ENCODE peak calls at places on chromosome 1, in four cellular contexts. One of them, this sample, is unnamed.

GRCh38 chr1:2229921-2230700 is 2.0 kb downstream of the SKI start:
- DNase-seq in WTC11: no peak
- DNase-seq in lung: no peak
- DNase-seq in AG09309: no peak
- DNase-seq in this sample: peak; percentile 36

GRCh38 chr1:243851129-243851756 is 1.2 kb upstream of the AKT3 start:
- DNase-seq in WTC11: no peak
- DNase-seq in lung: peak; percentile 34
- DNase-seq in AG09309: no peak
- DNase-seq in this sample: no peak

GRCh38 chr1:15384301-15384901 is 25.3 kb upstream of the EFHD2 start:
- DNase-seq in WTC11: peak; percentile 82
- DNase-seq in lung: no peak
- DNase-seq in AG09309: no peak
- DNase-seq in this sample: peak; percentile 11

GRCh38 chr1:99704356-99704816 is 58.5 kb downstream of the PALMD start:
- DNase-seq in WTC11: no peak
- DNase-seq in lung: no peak
- DNase-seq in AG09309: no peak
- DNase-seq in this sample: no peak

GRCh38 chr1:12275370-12275769 is 45.5 kb downstream of the VPS13D start:
- DNase-seq in WTC11: peak; percentile 60
- DNase-seq in lung: no peak
- DNase-seq in AG09309: no peak
- DNase-seq in this sample: peak; percentile 17

GRCh38 chr1:197485790-197486189 is 217.7 kb downstream of the CRB1 start:
- DNase-seq in WTC11: no peak
- DNase-seq in lung: no peak
- DNase-seq in AG09309: no peak
- DNase-seq in this sample: no peak

GRCh38 chr1:11521605-11522399 is 42.8 kb downstream of the DISP3 start:
- DNase-seq in WTC11: peak; percentile 8
- DNase-seq in lung: no peak
- DNase-seq in AG09309: no peak
- DNase-seq in this sample: no peak

GRCh38 chr1:160018900-160019299 is 12.9 kb downstream of the PIGM start:
- DNase-seq in WTC11: no peak
- DNase-seq in lung: no peak
- DNase-seq in AG09309: no peak
- DNase-seq in this sample: peak; percentile 63

GRCh38 chr1:96473791-96474452 is 247.7 kb upstream of the PTBP2 start:
- DNase-seq in WTC11: no peak
- DNase-seq in lung: no peak
- DNase-seq in AG09309: no peak
- DNase-seq in this sample: peak; percentile 9

GRCh38 chr1:225882008-225882698 is at the start of gene TMEM63A:
- DNase-seq in WTC11: peak; percentile 94
- DNase-seq in lung: peak; percentile 94
- DNase-seq in AG09309: no peak
- DNase-seq in this sample: peak; percentile 82

GRCh38 chr1:216215169-216215568 is 208.1 kb downstream of the USH2A start:
- DNase-seq in WTC11: no peak
- DNase-seq in lung: no peak
- DNase-seq in AG09309: no peak
- DNase-seq in this sample: no peak

GRCh38 chr1:110786802-110787327 is 86.1 kb upstream of the CD53 start:
- DNase-seq in WTC11: no peak
- DNase-seq in lung: no peak
- DNase-seq in AG09309: no peak
- DNase-seq in this sample: no peak

GRCh38 chr1:191350938-191351337 is 807.3 kb upstream of the RGS18 start:
- DNase-seq in WTC11: no peak
- DNase-seq in lung: no peak
- DNase-seq in AG09309: no peak
- DNase-seq in this sample: no peak

GRCh38 chr1:226738421-226738994 is 574 bp downstream of the ITPKB start:
- DNase-seq in WTC11: peak; percentile 42
- DNase-seq in lung: peak; percentile 45
- DNase-seq in AG09309: no peak
- DNase-seq in this sample: peak; percentile 16

GRCh38 chr1:24739241-24739640 is 6.0 kb upstream of the CLIC4 start:
- DNase-seq in WTC11: no peak
- DNase-seq in lung: no peak
- DNase-seq in AG09309: no peak
- DNase-seq in this sample: no peak

GRCh38 chr1:232456720-232457119 is 173.2 kb downstream of the SIPA1L2 start:
- DNase-seq in WTC11: no peak
- DNase-seq in lung: no peak
- DNase-seq in AG09309: no peak
- DNase-seq in this sample: no peak

DNA sequence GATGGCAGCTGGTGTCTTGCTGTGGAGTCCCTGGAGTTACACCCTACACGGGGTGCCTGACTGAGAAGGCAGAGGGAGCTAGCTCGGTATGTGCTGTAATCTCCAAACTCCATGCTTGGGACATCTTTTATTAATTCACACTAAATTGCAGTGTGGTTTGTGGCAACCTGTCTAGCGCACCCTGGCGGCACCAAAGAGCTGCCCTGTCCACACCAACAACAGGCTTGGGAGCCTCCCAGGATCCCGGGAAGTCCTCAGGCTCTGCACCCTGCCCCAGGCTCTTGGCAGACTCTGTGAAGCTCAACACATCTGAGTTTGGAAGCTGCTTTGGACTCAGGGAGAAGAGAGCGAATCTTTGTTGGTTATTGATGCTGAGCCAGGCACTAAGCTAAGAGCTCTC is 138.9 kb downstream of the IGSF21 start:
- DNase-seq in WTC11: peak; percentile 35
- DNase-seq in lung: no peak
- DNase-seq in AG09309: no peak
- DNase-seq in this sample: no peak
- TF ChIP-seq CTCF in WTC11: no peak
- TF ChIP-seq CTCF in lung: no peak
- TF ChIP-seq CTCF in AG09309: no peak
- TF ChIP-seq CTCF in this sample: no peak

GRCh38 chr1:222798111-222798510 is 16.7 kb upstream of the DISP1 start:
- DNase-seq in WTC11: no peak
- DNase-seq in lung: no peak
- DNase-seq in AG09309: no peak
- DNase-seq in this sample: peak; percentile 21

GRCh38 chr1:222798975-222799374 is 15.9 kb upstream of the DISP1 start:
- DNase-seq in WTC11: no peak
- DNase-seq in lung: no peak
- DNase-seq in AG09309: no peak
- DNase-seq in this sample: no peak

GRCh38 chr1:222792744-222793143 is 22.1 kb upstream of the DISP1 start:
- DNase-seq in WTC11: no peak
- DNase-seq in lung: no peak
- DNase-seq in AG09309: no peak
- DNase-seq in this sample: peak; percentile 18

GRCh38 chr1:222791006-222791710 is 23.7 kb upstream of the DISP1 start:
- DNase-seq in WTC11: no peak
- DNase-seq in lung: no peak
- DNase-seq in AG09309: no peak
- DNase-seq in this sample: no peak

DNA sequence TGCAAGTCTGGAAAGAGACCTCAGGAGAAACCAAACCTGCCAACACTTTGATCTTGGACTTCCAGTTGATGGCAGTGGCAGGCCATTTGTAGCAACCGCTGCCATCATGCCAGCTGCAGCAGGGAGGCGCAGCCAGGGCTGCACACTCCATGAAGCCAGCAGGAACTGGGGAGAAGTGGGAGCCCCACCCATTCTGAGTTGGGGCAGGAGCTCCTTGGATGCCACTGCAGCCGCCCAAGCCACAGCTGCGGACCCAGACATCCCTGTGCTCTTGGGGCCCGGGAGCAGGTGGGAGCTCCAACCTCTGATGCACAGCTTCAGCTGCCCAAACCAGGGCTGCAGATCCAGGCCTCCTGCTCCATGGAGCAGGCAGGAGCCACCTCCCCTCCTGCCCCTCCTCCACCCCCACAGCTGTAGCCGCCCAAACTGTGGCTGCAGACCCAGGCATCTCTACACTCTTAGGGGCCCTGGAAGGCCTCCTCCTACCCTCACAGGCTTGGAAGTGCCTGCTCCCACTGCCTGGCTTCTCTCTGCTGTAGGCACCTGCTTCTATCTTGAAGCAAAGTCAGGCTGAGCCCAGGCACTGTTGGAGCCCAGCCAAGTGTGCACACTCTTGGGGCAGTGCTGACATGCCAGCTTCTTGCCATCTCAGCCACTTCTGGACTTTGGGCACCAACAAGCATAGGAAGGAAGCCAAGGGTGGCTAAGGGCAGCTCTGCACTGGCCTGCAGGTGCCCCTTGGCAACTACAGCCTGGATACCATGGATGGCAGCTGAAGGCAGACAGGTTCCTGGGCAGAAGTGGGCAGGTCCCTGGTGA is 20.0 kb upstream of the DISP1 start:
- DNase-seq in WTC11: peak; percentile 22
- DNase-seq in lung: no peak
- DNase-seq in AG09309: no peak
- DNase-seq in this sample: peak; percentile 5
- TF ChIP-seq CTCF in WTC11: no peak
- TF ChIP-seq CTCF in lung: peak; percentile 3
- TF ChIP-seq CTCF in AG09309: peak; percentile 48
- TF ChIP-seq CTCF in this sample: no peak

GRCh38 chr1:3675436-3675835 is 23.1 kb downstream of the TP73 start:
- DNase-seq in WTC11: no peak
- DNase-seq in lung: no peak
- DNase-seq in AG09309: no peak
- DNase-seq in this sample: no peak

GRCh38 chr1:3672971-3673361 is 20.6 kb downstream of the TP73 start:
- DNase-seq in WTC11: peak; percentile 8
- DNase-seq in lung: no peak
- DNase-seq in AG09309: no peak
- DNase-seq in this sample: no peak

GRCh38 chr1:3674100-3675094 is 22.1 kb downstream of the TP73 start:
- DNase-seq in WTC11: peak; percentile 63
- DNase-seq in lung: no peak
- DNase-seq in AG09309: no peak
- DNase-seq in this sample: peak; percentile 5

GRCh38 chr1:3672231-3672970 is 20.1 kb downstream of the TP73 start:
- DNase-seq in WTC11: peak; percentile 12
- DNase-seq in lung: no peak
- DNase-seq in AG09309: no peak
- DNase-seq in this sample: no peak

DNA sequence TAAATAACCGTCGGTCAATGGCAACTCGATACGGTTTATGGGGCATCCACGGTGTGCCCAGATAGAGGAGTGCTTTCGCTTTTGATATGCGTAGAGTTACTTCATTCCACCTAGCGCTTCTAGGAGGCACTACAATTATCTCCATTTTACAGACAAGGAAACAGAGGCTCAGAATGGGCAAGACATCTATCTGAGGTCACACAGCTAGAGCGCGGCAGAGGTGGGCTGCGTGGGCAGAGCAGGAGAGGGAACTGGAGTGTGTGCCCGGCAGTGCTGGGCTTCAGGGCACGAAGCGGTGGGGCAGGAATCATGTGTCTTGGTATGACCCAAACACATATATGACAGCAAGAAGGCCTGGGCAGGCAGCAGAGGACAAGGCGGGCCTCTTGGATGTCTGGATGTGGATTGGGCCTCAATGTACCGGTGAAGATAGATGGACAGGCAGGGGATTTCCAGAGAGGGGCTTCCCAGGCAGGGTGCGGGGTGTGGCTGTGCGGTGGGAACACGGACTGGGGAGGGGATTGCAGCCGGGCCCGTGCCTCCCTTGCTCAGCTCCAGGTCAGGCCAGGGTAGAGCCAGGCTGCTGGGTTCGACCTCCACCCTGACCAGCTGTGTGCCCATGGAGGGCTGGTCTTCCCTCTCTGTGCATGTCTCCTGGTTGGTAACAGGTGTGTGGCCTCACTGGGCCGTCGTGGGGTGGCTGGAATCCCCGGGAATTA is 21.2 kb downstream of the TP73 start:
- DNase-seq in WTC11: peak; percentile 9
- DNase-seq in lung: no peak
- DNase-seq in AG09309: no peak
- DNase-seq in this sample: no peak
- TF ChIP-seq CTCF in WTC11: no peak
- TF ChIP-seq CTCF in lung: no peak
- TF ChIP-seq CTCF in AG09309: no peak
- TF ChIP-seq CTCF in this sample: no peak

GRCh38 chr1:231046730-231047395 is 6.8 kb upstream of the FAM89A start:
- DNase-seq in WTC11: no peak
- DNase-seq in lung: no peak
- DNase-seq in AG09309: no peak
- DNase-seq in this sample: no peak

GRCh38 chr1:231041705-231042261 is 1.7 kb upstream of the FAM89A start:
- DNase-seq in WTC11: no peak
- DNase-seq in lung: no peak
- DNase-seq in AG09309: no peak
- DNase-seq in this sample: no peak

GRCh38 chr1:231044588-231044987 is 4.5 kb upstream of the FAM89A start:
- DNase-seq in WTC11: no peak
- DNase-seq in lung: no peak
- DNase-seq in AG09309: no peak
- DNase-seq in this sample: no peak

GRCh38 chr1:231049121-231049979 is 9.3 kb upstream of the FAM89A start:
- DNase-seq in WTC11: no peak
- DNase-seq in lung: no peak
- DNase-seq in AG09309: no peak
- DNase-seq in this sample: no peak

DNA sequence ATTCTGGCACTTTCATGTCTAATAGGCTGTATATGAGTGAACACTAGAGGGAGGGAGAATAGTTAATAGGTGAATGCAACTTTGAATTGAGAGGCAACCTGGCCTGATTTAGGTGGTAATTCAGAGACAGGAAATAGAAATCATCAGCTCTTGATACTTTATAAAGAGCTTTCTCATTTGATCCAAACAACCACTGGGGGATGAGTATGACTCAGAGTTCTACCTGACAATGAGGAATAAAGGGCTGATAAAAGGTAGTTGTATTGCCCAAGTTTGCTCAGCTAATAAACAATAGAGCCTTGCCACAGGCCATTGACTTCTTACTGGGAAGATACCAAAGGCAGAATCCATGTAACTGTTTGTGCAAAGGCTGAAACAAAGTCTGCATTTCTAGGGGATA is 5.3 kb upstream of the FAM89A start:
- DNase-seq in WTC11: no peak
- DNase-seq in lung: no peak
- DNase-seq in AG09309: no peak
- DNase-seq in this sample: no peak
- TF ChIP-seq CTCF in WTC11: no peak
- TF ChIP-seq CTCF in lung: no peak
- TF ChIP-seq CTCF in AG09309: no peak
- TF ChIP-seq CTCF in this sample: no peak